ENCODE peak calls at places on chromosomes 4 and X, in four cellular contexts. K is MCF 10A, S is Right ventricle myocardium superior, C is testis. F is an unnamed sample.

GRCh38 chr4:153115322-153116100 is 88.7 kb upstream of the TRIM2 start:
- DNase-seq in K (peak), C (no peak), S (no peak), F (peak)

GRCh38 chrX:2466876-2467656 is 33.7 kb downstream of the DHRSX start:
- DNase-seq in C (no peak), K (no peak), S (no peak), F (no peak)

GRCh38 chr4:95548738-95549245 is at the start of gene UNC5C:
- DNase-seq in S (peak), K (peak), C (peak), F (peak)

GRCh38 chr4:1505511-1506451 is 99.5 kb upstream of the NKX1-1 start:
- DNase-seq in K (no peak), S (no peak), C (no peak), F (no peak)

GRCh38 chrX:39320165-39320564 is 518.9 kb downstream of the MID1IP1 start:
- DNase-seq in K (no peak), S (no peak), C (no peak), F (no peak)

GRCh38 chr4:66123195-66123594 is 452.9 kb upstream of the EPHA5 start:
- DNase-seq in S (no peak), K (no peak), C (no peak), F (no peak)

GRCh38 chr4:172652369-172652768 is 516.2 kb upstream of the GALNT7 start:
- DNase-seq in S (no peak), K (no peak), C (no peak), F (no peak)

GRCh38 chr4:16270654-16271328 is 44.5 kb upstream of the TAPT1 start:
- DNase-seq in K (no peak), C (no peak), S (no peak), F (no peak)

GRCh38 chr4:47221721-47222120 is 190.4 kb downstream of the GABRB1 start:
- DNase-seq in C (no peak), S (no peak), K (no peak), F (no peak)

GRCh38 chr4:2742081-2742822 is 13.9 kb downstream of the TNIP2 start:
- DNase-seq in K (no peak), C (no peak), S (no peak), F (no peak)

GRCh38 chr4:73869130-73870055 is at the start of gene CXCL1:
- DNase-seq in C (peak), S (peak), K (peak), F (no peak)

GRCh38 chr4:7241587-7242125 is 49.3 kb downstream of the SORCS2 start:
- DNase-seq in S (peak), C (no peak), K (no peak), F (no peak)